ENCODE peak calls at places on chromosomes 4 and X, in seven cellular contexts. K is psoas muscle; R is CD8-positive, alpha-beta T cell; Z is bronchial epithelial cell; U is uterus; L is glutamatergic neuron; W is HCT116. D is an unnamed sample.

GRCh38 chr4:151651496-151651895 is 109.3 kb downstream of the GATB start:
- DNase-seq in U (no peak), K (no peak), Z (no peak), R (no peak), L (no peak), W (no peak), D (no peak)

GRCh38 chrX:153638436-153639176 is 8.4 kb upstream of the DUSP9 start:
- DNase-seq in K (no peak), L (no peak), R (no peak), Z (peak; percentile 72), W (no peak), U (no peak), D (no peak)

GRCh38 chr4:105146286-105147219 is at the start of gene TET2:
- DNase-seq in R (peak; percentile 67), L (peak; percentile 80), W (peak; percentile 68), K (peak; percentile 79), Z (peak; percentile 77), U (peak; percentile 60), D (peak; percentile 89)

GRCh38 chr4:123505457-123506310 is 109.1 kb downstream of the SPRY1 start:
- DNase-seq in U (peak; percentile 47), L (peak; percentile 71), W (no peak), Z (peak; percentile 38), K (peak; percentile 67), R (no peak), D (peak; percentile 28)

GRCh38 chr4:42151568-42152506 is 618 bp downstream of the BEND4 start:
- DNase-seq in U (no peak), Z (no peak), R (no peak), L (peak; percentile 80), K (no peak), W (no peak), D (peak; percentile 89)

GRCh38 chr4:18075823-18076433 is 54.4 kb upstream of the LCORL start:
- DNase-seq in K (peak; percentile 12), L (no peak), R (peak; percentile 10), Z (no peak), U (no peak), W (peak; percentile 52), D (no peak)

GRCh38 chrX:40146471-40147398 is 49.0 kb upstream of the BCOR start:
- DNase-seq in U (peak; percentile 44), K (no peak), Z (no peak), R (no peak), W (no peak), L (peak; percentile 35), D (peak; percentile 47)

GRCh38 chrX:73214366-73215094 is at the start of gene NAP1L2:
- DNase-seq in R (no peak), U (peak; percentile 41), L (peak; percentile 59), W (no peak), K (peak; percentile 17), Z (peak; percentile 73), D (peak; percentile 36)

GRCh38 chr4:151029537-151029936 is 14.5 kb upstream of the LRBA start:
- DNase-seq in R (no peak), L (no peak), Z (no peak), K (no peak), W (no peak), U (no peak), D (no peak)

GRCh38 chr4:168633071-168633470 is 136.2 kb downstream of the PALLD start:
- DNase-seq in U (no peak), K (no peak), L (no peak), R (no peak), W (no peak), Z (no peak), D (no peak)

GRCh38 chr4:173797296-173797695 is 267.3 kb upstream of the HAND2 start:
- DNase-seq in U (no peak), L (no peak), K (no peak), Z (no peak), W (no peak), R (no peak), D (no peak)

GRCh38 chrX:150148749-150149672 is 210.7 kb upstream of the EOLA2 start:
- DNase-seq in K (no peak), R (no peak), W (no peak), Z (no peak), L (no peak), U (no peak), D (no peak)

GRCh38 chrX:39808471-39808917 is 289.3 kb downstream of the BCOR start:
- DNase-seq in Z (no peak), L (no peak), K (no peak), U (no peak), R (no peak), W (no peak), D (no peak)

GRCh38 chrX:97026406-97026805 is 142.7 kb downstream of the RPA4 start:
- DNase-seq in R (no peak), Z (no peak), U (no peak), K (no peak), W (no peak), L (no peak), D (no peak)

GRCh38 chr4:22667332-22667731 is 25.4 kb upstream of the GBA3 start:
- DNase-seq in U (no peak), K (no peak), Z (no peak), W (no peak), L (no peak), R (no peak), D (no peak)

GRCh38 chr4:80202190-80202711 is 4.9 kb downstream of the PRDM8 start:
- DNase-seq in W (no peak), L (peak; percentile 92), U (peak; percentile 91), R (peak; percentile 58), Z (peak; percentile 46), K (peak; percentile 85), D (peak; percentile 85)

GRCh38 chr4:160947653-160948052 is 1216.1 kb downstream of the FSTL5 start:
- DNase-seq in Z (no peak), L (no peak), R (no peak), K (no peak), W (no peak), U (no peak), D (no peak)

GRCh38 chr4:127145001-127145400 is 487.8 kb upstream of the INTU start:
- DNase-seq in L (peak; percentile 19), U (no peak), R (no peak), K (no peak), Z (no peak), W (no peak), D (no peak)

GRCh38 chrX:2502668-2503519 is 2.1 kb upstream of the DHRSX start:
- DNase-seq in L (no peak), U (no peak), Z (peak; percentile 28), R (no peak), W (no peak), K (no peak), D (no peak)

GRCh38 chr4:4419896-4420295 is 33.0 kb downstream of the NSG1 start:
- DNase-seq in K (no peak), R (no peak), L (no peak), U (peak; percentile 5), W (no peak), Z (no peak), D (no peak)

GRCh38 chr4:1490011-1490905 is 84.0 kb upstream of the NKX1-1 start:
- DNase-seq in R (no peak), L (no peak), Z (no peak), W (no peak), K (no peak), U (peak; percentile 6), D (no peak)

GRCh38 chr4:146916479-146917076 is 29.1 kb downstream of the TTC29 start:
- DNase-seq in Z (peak; percentile 52), L (no peak), W (peak; percentile 26), U (no peak), R (no peak), K (no peak), D (peak; percentile 6)

GRCh38 chrX:78321809-78322208 is 5.6 kb downstream of the CYSLTR1 start:
- DNase-seq in L (no peak), U (no peak), K (peak; percentile 20), Z (peak; percentile 33), W (no peak), R (no peak), D (peak; percentile 31)

GRCh38 chr4:10078481-10079233 is 37.9 kb downstream of the WDR1 start:
- DNase-seq in K (no peak), U (no peak), R (no peak), Z (no peak), W (no peak), L (no peak), D (peak; percentile 21)

GRCh38 chrX:153669901-153670731 is 3.5 kb downstream of the PNCK start:
- DNase-seq in W (no peak), L (no peak), K (no peak), U (no peak), Z (no peak), R (no peak), D (no peak)

GRCh38 chr4:48127882-48128394 is 6.1 kb downstream of the TXK start:
- DNase-seq in W (peak; percentile 72), R (peak; percentile 27), Z (peak; percentile 93), L (peak; percentile 50), K (no peak), U (peak; percentile 25), D (peak; percentile 66)

GRCh38 chr4:39658756-39659155 is 20.1 kb upstream of the SMIM14 start:
- DNase-seq in K (no peak), R (no peak), U (no peak), L (no peak), Z (no peak), W (no peak), D (no peak)
- TF ChIP-seq CTCF in K (no peak), R (no peak), U (no peak), L (no peak), Z (peak; percentile 21), W (peak; percentile 76), D (peak; percentile 8)

GRCh38 chrX:7170903-7171302 is 22.9 kb upstream of the PUDP start:
- DNase-seq in K (no peak), L (peak; percentile 19), W (no peak), Z (no peak), U (no peak), R (no peak), D (no peak)
- TF ChIP-seq CTCF in K (peak; percentile 19), L (no peak), W (peak; percentile 11), Z (peak; percentile 21), U (no peak), R (peak; percentile 28), D (peak; percentile 12)

GRCh38 chr4:38730493-38730829 is 52.3 kb downstream of the TLR10 start:
- DNase-seq in R (no peak), L (no peak), Z (no peak), W (no peak), U (no peak), K (no peak), D (no peak)

GRCh38 chr4:38730830-38731646 is 51.8 kb downstream of the TLR10 start:
- DNase-seq in L (peak; percentile 93), U (peak; percentile 78), Z (peak; percentile 62), K (peak; percentile 80), R (peak; percentile 60), W (peak; percentile 50), D (peak; percentile 80)

GRCh38 chr4:38735870-38736269 is 46.9 kb downstream of the TLR10 start:
- DNase-seq in L (no peak), K (no peak), R (no peak), Z (no peak), U (no peak), W (no peak), D (no peak)

GRCh38 chr4:38733663-38734062 is 49.1 kb downstream of the TLR10 start:
- DNase-seq in K (no peak), W (no peak), U (no peak), Z (no peak), L (no peak), R (no peak), D (no peak)

GRCh38 chr4:38734886-38735285 is 47.9 kb downstream of the TLR10 start:
- DNase-seq in Z (no peak), L (no peak), U (no peak), W (no peak), K (no peak), R (no peak), D (no peak)
- TF ChIP-seq CTCF in Z (no peak), L (no peak), U (no peak), W (no peak), K (no peak), R (no peak), D (no peak)

GRCh38 chrX:7147978-7148824 is at the start of gene PUDP:
- DNase-seq in W (peak; percentile 37), R (peak; percentile 69), U (peak; percentile 91), Z (peak; percentile 49), K (peak; percentile 91), L (peak; percentile 86), D (peak; percentile 94)
- TF ChIP-seq CTCF in W (no peak), R (no peak), U (peak; percentile 23), Z (peak; percentile 30), K (peak; percentile 22), L (no peak), D (peak; percentile 38)

D was measured in GM13976.